ENCODE peak calls at places on chromosome 6, in six cellular contexts. C is cardiac muscle cell; V is psoas muscle; U is effector memory CD4-positive, alpha-beta T cell; R is IMR-90; Z is H9. O is an unnamed sample.

GRCh38 chr6:121210943-121211342 is 123.3 kb downstream of the TBC1D32 start:
- DNase-seq in Z (no peak), U (no peak), C (no peak), V (no peak), R (no peak), O (no peak)

GRCh38 chr6:132624175-132624574 is at the start of gene TAAR2:
- DNase-seq in U (no peak), Z (no peak), V (no peak), C (no peak), R (no peak), O (no peak)

GRCh38 chr6:83411731-83412130 is 19.1 kb downstream of the ME1 start:
- DNase-seq in Z (no peak), R (no peak), V (no peak), C (no peak), U (no peak), O (no peak)

GRCh38 chr6:166936079-166936787 is 20.1 kb downstream of the RNASET2 start:
- DNase-seq in V (no peak), C (no peak), Z (no peak), U (no peak), R (no peak), O (no peak)

GRCh38 chr6:148874698-148875293 is 128.0 kb downstream of the UST start:
- DNase-seq in V (no peak), C (peak), R (no peak), U (no peak), Z (no peak), O (peak)

GRCh38 chr6:160337301-160337700 is 10.9 kb upstream of the SLC22A3 start:
- DNase-seq in C (no peak), Z (no peak), V (no peak), R (no peak), U (no peak), O (no peak)

GRCh38 chr6:11656486-11656885 is 118.9 kb downstream of the TMEM170B start:
- DNase-seq in C (no peak), V (no peak), U (no peak), R (no peak), Z (no peak), O (peak)

GRCh38 chr6:41428402-41428994 is 93.1 kb downstream of the NCR2 start:
- DNase-seq in R (no peak), U (no peak), V (no peak), C (no peak), Z (no peak), O (no peak)

GRCh38 chr6:157486632-157487031 is 105.6 kb downstream of the ZDHHC14 start:
- DNase-seq in V (no peak), C (no peak), U (no peak), R (no peak), Z (no peak), O (no peak)

GRCh38 chr6:4956625-4957024 is 47.2 kb downstream of the RPP40 start:
- DNase-seq in V (no peak), Z (no peak), C (no peak), R (no peak), U (no peak), O (no peak)

GRCh38 chr6:15026832-15027231 is 219.0 kb upstream of the JARID2 start:
- DNase-seq in C (no peak), R (peak), Z (no peak), V (no peak), U (no peak), O (no peak)

GRCh38 chr6:33168624-33169023 is 23.6 kb downstream of the COL11A2 start:
- DNase-seq in U (no peak), R (no peak), V (no peak), C (no peak), Z (no peak), O (no peak)

GRCh38 chr6:113805836-113806500 is 51.2 kb upstream of the MARCKS start:
- DNase-seq in C (no peak), V (no peak), U (no peak), R (no peak), Z (no peak), O (no peak)

DNA sequence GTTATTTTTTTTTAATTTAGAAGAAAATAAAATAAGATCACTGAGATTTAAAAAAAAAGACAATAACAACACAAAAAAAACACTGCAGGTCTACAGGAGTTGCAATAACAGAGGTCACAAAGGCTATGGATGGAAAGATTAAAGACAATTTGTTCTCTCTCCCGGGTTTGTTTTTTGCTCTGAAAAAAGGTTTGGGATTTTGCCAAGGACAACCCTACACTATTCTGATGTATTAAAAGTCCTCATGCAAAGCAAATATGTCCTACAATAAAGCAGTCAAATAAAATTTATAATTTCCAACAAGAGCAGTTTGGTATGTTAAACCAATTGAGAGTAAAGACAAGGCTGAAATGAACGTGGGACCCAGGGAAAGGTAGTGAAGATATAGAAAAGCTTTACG is 55.6 kb downstream of the PTPRK start:
- DNase-seq in C (no peak), U (no peak), R (no peak), V (no peak), Z (no peak), O (no peak)
- H3K27ac ChIP-seq in C (no peak), U (no peak), R (no peak), V (no peak), Z (no peak), O (no peak)

DNA sequence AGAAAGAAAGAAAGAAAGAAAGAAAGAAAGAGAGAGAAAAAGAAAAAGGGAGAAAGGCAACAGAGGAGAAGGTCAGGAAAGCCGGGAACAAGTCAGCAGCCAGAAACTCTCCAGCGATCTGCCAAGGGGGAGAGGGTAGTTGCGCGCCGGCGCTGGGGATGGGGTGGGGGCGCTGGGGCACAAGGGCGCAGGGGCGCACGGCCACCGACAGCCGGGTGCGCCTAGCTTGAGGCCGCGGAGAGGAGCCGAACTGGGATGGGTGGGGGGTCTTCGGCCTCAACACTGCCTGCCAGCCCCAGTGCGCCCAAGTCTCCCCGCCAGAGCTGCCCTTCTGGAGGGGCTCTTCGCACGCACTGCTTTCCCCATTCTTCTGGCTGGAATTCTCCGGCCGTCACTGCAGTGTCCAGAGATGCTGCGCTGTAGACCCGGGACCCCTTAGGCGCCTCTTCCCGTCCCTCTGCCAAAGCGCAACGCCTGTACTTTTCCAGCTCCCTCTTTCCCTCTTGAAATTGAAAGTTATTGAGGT is 429 bp upstream of the RSPO3 start:
- DNase-seq in U (no peak), Z (no peak), C (peak), R (no peak), V (peak), O (peak)
- H3K27ac ChIP-seq in U (no peak), Z (no peak), C (no peak), R (no peak), V (peak), O (no peak)

GRCh38 chr6:31543639-31544038 is 1.8 kb upstream of the DDX39B start:
- DNase-seq in Z (no peak), R (no peak), U (no peak), V (no peak), C (no peak), O (no peak)
- H3K27ac ChIP-seq in Z (no peak), R (no peak), U (no peak), V (no peak), C (no peak), O (no peak)

DNA sequence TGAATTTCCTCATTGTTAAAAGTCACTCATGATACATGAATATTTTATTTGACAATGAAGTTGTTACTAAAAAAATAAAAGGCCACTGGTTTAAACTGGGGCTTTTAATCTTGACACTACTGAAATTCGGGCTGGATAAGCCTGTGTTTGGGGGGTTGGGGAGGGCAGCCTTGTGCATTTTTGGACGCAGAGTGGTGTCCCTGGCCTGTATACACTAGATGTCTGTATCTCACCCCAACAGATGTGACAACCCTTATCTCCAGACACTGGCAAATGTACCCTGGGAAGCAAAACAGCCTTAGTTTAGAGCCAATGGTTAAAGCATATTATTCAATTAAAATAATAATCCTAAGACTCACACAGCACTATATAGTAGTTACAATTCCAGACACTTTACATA is 24.8 kb downstream of the MAN1A1 start:
- DNase-seq in C (no peak), V (no peak), R (no peak), U (no peak), Z (no peak), O (no peak)
- H3K27ac ChIP-seq in C (no peak), V (no peak), R (no peak), U (no peak), Z (no peak), O (no peak)

O was measured in endodermal cell.